ENCODE peak calls at places on chromosomes 11 and 22, in six cellular contexts. P is cardiac muscle cell; T is sigmoid colon; I is WTC11; A is ovary; K is CD4-positive, alpha-beta T cell. H is an unnamed sample.

GRCh38 chr22:19516378-19517170 is 7.6 kb downstream of the CLDN5 start:
- DNase-seq in P (no peak), A (no peak), I (no peak), K (no peak), T (no peak), H (no peak)

GRCh38 chr11:66221726-66222236 is 46.7 kb upstream of the RAB1B start:
- DNase-seq in I (no peak), T (peak), K (no peak), A (no peak), P (no peak), H (no peak)

GRCh38 chr11:843086-843704 is 543 bp downstream of the TSPAN4 start:
- DNase-seq in P (no peak), A (no peak), T (no peak), K (no peak), I (no peak), H (no peak)

GRCh38 chr11:61927501-61927900 is 10.1 kb upstream of the RAB3IL1 start:
- DNase-seq in A (no peak), K (no peak), P (no peak), T (no peak), I (no peak), H (no peak)

GRCh38 chr11:888290-889212 is 22.1 kb downstream of the CHID1 start:
- DNase-seq in I (no peak), K (no peak), T (no peak), A (no peak), P (no peak), H (no peak)

GRCh38 chr11:72621008-72621610 is 53.1 kb downstream of the PDE2A start:
- DNase-seq in K (no peak), P (no peak), T (no peak), A (no peak), I (no peak), H (no peak)

GRCh38 chr22:45240137-45240809 is 421 bp downstream of the KIAA0930 start:
- DNase-seq in I (no peak), K (no peak), P (peak), T (no peak), A (peak), H (no peak)

GRCh38 chr11:115222863-115223530 is 281.2 kb downstream of the CADM1 start:
- DNase-seq in I (no peak), P (no peak), K (no peak), A (no peak), T (no peak), H (no peak)

GRCh38 chr11:6579681-6580080 is 23.7 kb downstream of the RRP8 start:
- DNase-seq in K (no peak), T (no peak), P (no peak), I (no peak), A (no peak), H (no peak)

GRCh38 chr11:19597194-19597593 is 115.4 kb upstream of the NAV2 start:
- DNase-seq in T (no peak), A (no peak), K (no peak), P (peak), I (no peak), H (no peak)

GRCh38 chr11:2837096-2837601 is 48.4 kb downstream of the CDKN1C start:
- DNase-seq in I (peak), K (no peak), P (peak), A (no peak), T (peak), H (peak)
- TF ChIP-seq CTCF in I (no peak), K (no peak), P (no peak), A (no peak), T (peak), H (peak)

DNA sequence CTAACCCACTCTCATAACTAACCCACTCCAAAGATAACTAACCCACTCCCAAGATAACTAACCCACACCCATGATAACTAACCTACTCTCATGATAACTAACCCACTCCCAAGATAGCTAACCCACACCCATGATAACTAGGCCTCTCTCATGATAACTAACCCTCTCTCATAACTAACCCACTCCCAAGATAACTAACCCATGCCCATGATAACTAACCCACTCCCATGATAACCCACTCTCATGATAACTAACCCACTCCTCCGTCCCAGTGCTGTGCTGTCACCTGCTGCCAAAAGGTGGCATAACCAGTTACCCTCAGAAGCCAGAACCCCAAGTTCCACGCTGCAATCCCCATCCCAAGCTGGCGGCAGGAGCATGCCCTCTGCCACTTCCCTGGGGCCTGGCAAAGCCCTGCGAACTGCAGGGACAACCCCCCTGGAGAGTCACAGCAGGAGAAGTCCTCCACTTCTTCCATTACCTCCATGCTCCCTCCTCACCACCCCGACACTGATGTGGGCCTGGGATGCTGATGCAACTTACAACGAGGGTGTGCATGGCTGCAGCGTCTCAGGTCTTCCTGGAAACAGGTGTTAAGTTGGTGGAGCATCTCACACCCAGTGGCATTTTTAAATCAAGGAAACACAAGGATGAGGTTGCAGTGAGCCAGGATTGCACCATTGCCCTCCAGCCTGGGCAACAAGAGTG is 30.8 kb upstream of the CELSR1 start:
- DNase-seq in I (peak), A (no peak), P (no peak), T (peak), K (no peak), H (no peak)
- TF ChIP-seq CTCF in I (no peak), A (no peak), P (no peak), T (no peak), K (no peak), H (no peak)

DNA sequence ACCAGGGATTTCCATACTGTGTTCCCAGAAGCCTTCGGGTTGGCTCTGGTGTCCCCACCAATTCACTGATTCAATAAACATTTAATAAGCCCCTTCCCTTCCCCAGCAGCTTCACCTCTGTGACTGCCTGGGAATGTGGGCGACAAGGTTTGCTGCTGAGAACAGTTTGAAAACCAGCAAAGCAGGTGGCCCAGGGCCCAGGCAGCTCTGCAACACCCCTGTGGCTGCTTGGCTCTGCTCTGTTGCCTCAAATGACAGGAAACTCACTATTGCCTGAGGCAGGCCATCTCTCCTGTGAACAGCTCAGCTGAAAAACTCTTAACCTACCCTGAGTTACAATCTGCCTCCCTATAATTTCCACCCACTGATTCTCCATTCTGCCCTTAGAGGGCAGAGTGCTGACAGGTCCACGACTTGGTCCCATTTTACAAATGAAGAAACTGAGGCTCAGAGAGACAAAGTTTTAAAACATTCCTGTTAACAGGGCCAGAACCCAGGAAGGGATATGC is 10.5 kb downstream of the ADORA2A start:
- DNase-seq in I (no peak), P (no peak), A (no peak), T (no peak), K (no peak), H (no peak)
- TF ChIP-seq CTCF in I (no peak), P (peak), A (no peak), T (no peak), K (no peak), H (no peak)

GRCh38 chr22:33227791-33228190 is 169.6 kb upstream of the SYN3 start:
- DNase-seq in K (no peak), A (no peak), I (no peak), P (no peak), T (no peak), H (no peak)
- TF ChIP-seq CTCF in K (no peak), A (no peak), I (no peak), P (no peak), T (no peak), H (no peak)

DNA sequence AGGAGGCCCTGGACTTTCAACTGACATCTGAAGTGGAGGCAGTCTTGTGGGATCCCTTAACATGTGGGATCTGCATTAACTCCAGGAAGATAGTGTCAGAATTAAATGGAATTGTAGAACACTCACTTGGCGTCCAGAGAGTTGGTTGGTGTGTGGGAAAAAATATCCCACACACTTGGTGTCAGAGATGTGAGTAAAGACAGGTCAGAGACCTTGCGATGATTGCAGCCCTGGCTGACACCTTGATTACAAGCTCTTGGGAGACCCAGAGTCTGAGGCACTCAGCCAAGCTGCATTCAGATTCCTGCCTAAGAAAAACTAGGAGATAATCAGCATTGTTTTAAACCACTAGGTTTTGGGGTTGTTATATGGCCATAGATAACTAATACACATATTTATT is 7.2 kb upstream of the TPCN2 start:
- DNase-seq in A (no peak), T (no peak), K (no peak), I (no peak), P (peak), H (no peak)
- TF ChIP-seq CTCF in A (no peak), T (no peak), K (no peak), I (no peak), P (no peak), H (no peak)

GRCh38 chr22:24107668-24108067 is 73.6 kb upstream of the SUSD2 start:
- DNase-seq in K (no peak), T (peak), I (no peak), A (peak), P (peak), H (no peak)
- TF ChIP-seq CTCF in K (no peak), T (peak), I (no peak), A (peak), P (peak), H (no peak)

GRCh38 chr11:13834463-13834862 is 128.1 kb upstream of the SPON1 start:
- DNase-seq in T (no peak), P (no peak), A (no peak), I (peak), K (no peak), H (no peak)
- TF ChIP-seq CTCF in T (no peak), P (peak), A (no peak), I (peak), K (no peak), H (peak)

GRCh38 chr11:8732276-8732675 is 49.7 kb downstream of the RPL27A start:
- DNase-seq in A (no peak), I (no peak), T (no peak), P (no peak), K (no peak), H (no peak)

GRCh38 chr11:8731647-8732188 is 49.1 kb downstream of the RPL27A start:
- DNase-seq in P (no peak), T (no peak), K (no peak), I (no peak), A (no peak), H (no peak)

GRCh38 chr11:8728566-8728965 is 46.0 kb downstream of the RPL27A start:
- DNase-seq in P (peak), T (no peak), K (no peak), I (no peak), A (no peak), H (no peak)

GRCh38 chr11:8730697-8731020 is 48.1 kb downstream of the RPL27A start:
- DNase-seq in I (no peak), K (no peak), A (no peak), P (no peak), T (no peak), H (no peak)

GRCh38 chr11:8729837-8730696 is 47.5 kb downstream of the RPL27A start:
- DNase-seq in P (no peak), T (no peak), A (no peak), K (no peak), I (peak), H (no peak)
- TF ChIP-seq CTCF in P (peak), T (no peak), A (no peak), K (no peak), I (peak), H (no peak)

GRCh38 chr11:22133785-22134184 is 59.1 kb upstream of the ANO5 start:
- DNase-seq in K (no peak), A (no peak), P (no peak), T (no peak), I (no peak), H (no peak)

DNA sequence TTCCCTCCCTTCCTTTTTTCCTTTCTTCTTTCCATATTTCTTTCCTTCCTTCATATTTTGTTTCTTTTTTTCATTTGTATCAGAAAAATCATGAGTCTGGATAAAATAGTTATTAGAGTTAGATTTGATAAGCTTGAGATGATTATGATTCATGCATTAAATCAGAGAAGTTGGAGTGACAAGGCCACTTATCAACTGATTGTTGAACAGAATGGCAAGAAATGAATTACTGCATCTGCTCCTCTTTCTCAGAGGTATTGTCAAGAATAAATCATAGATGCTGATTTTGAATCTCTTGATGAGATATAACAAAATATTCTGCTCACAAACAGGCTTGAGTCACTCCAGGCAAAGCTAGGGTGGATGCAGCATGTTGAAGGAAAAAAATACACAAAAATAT is 54.6 kb upstream of the ANO5 start:
- DNase-seq in K (no peak), P (no peak), I (no peak), T (no peak), A (no peak), H (no peak)
- TF ChIP-seq CTCF in K (no peak), P (no peak), I (no peak), T (no peak), A (no peak), H (no peak)

GRCh38 chr11:116459644-116460043 is 313.1 kb downstream of the BUD13 start:
- DNase-seq in I (no peak), P (no peak), A (no peak), T (no peak), K (no peak), H (no peak)

GRCh38 chr11:116458546-116458945 is 314.2 kb downstream of the BUD13 start:
- DNase-seq in T (no peak), K (no peak), A (no peak), I (no peak), P (no peak), H (no peak)

GRCh38 chr11:116460156-116460965 is 312.4 kb downstream of the BUD13 start:
- DNase-seq in P (no peak), K (no peak), A (no peak), I (no peak), T (no peak), H (no peak)

GRCh38 chr11:116459233-116459632 is 313.6 kb downstream of the BUD13 start:
- DNase-seq in A (peak), T (peak), I (no peak), P (no peak), K (no peak), H (no peak)

GRCh38 chr11:116461789-116462188 is 311.0 kb downstream of the BUD13 start:
- DNase-seq in A (no peak), I (no peak), P (no peak), K (no peak), T (no peak), H (no peak)
- TF ChIP-seq CTCF in A (no peak), I (no peak), P (no peak), K (no peak), T (no peak), H (no peak)

H was measured in Calu3.